ENCODE peak calls at places on chromosomes 11 and 22, in seven cellular contexts. P, Z, T, R, O, E and W are unnamed samples.

GRCh38 chr11:19432370-19433163 is 191.8 kb upstream of the E2F8 start:
- DNase-seq in P (peak), Z (peak), T (peak), R (no peak), O (no peak), E (no peak), W (peak)

GRCh38 chr22:48632641-48633246 is 1194.9 kb downstream of the BRD1 start:
- DNase-seq in P (no peak), Z (no peak), T (no peak), R (no peak), O (no peak), E (peak), W (no peak)

GRCh38 chr22:30866811-30867271 is 101.7 kb downstream of the MORC2 start:
- DNase-seq in P (peak), Z (no peak), T (no peak), R (no peak), O (no peak), E (no peak), W (no peak)

GRCh38 chr11:35160248-35160820 is 21.4 kb downstream of the CD44 start:
- DNase-seq in P (no peak), Z (no peak), T (no peak), R (no peak), O (no peak), E (no peak), W (no peak)

GRCh38 chr11:118843518-118843917 is 40.2 kb upstream of the CXCR5 start:
- DNase-seq in P (no peak), Z (no peak), T (no peak), R (no peak), O (no peak), E (no peak), W (no peak)

GRCh38 chr11:17259931-17260499 is 16.5 kb upstream of the NUCB2 start:
- DNase-seq in P (peak), Z (no peak), T (peak), R (no peak), O (no peak), E (no peak), W (no peak)

GRCh38 chr22:30887418-30887817 is 81.2 kb downstream of the MORC2 start:
- DNase-seq in P (no peak), Z (no peak), T (no peak), R (no peak), O (no peak), E (no peak), W (no peak)

GRCh38 chr11:116690623-116691022 is 82.2 kb downstream of the BUD13 start:
- DNase-seq in P (no peak), Z (no peak), T (no peak), R (no peak), O (no peak), E (no peak), W (no peak)

GRCh38 chr22:23774922-23775436 is 2.3 kb downstream of the MMP11 start:
- DNase-seq in P (no peak), Z (peak), T (peak), R (no peak), O (no peak), E (no peak), W (no peak)

GRCh38 chr22:50444663-50445062 is 30.2 kb downstream of the SBF1 start:
- DNase-seq in P (peak), Z (peak), T (peak), R (peak), O (no peak), E (no peak), W (peak)

GRCh38 chr11:74677131-74677530 is 54.1 kb downstream of the CHRDL2 start:
- DNase-seq in P (no peak), Z (no peak), T (no peak), R (peak), O (no peak), E (no peak), W (no peak)

GRCh38 chr11:85530596-85530995 is 96.5 kb downstream of the DLG2 start:
- DNase-seq in P (peak), Z (peak), T (no peak), R (no peak), O (no peak), E (no peak), W (no peak)

GRCh38 chr11:14974021-14974698 is 2.0 kb upstream of the CALCA start:
- DNase-seq in P (peak), Z (no peak), T (no peak), R (no peak), O (no peak), E (no peak), W (no peak)

GRCh38 chr11:122807731-122808485 is 30.4 kb upstream of the CRTAM start:
- DNase-seq in P (peak), Z (no peak), T (peak), R (no peak), O (no peak), E (no peak), W (no peak)

GRCh38 chr11:125167292-125167953 is 2.9 kb downstream of the PKNOX2 start:
- DNase-seq in P (peak), Z (no peak), T (peak), R (no peak), O (no peak), E (peak), W (no peak)

GRCh38 chr22:38107692-38108515 is 2.6 kb downstream of the BAIAP2L2 start:
- DNase-seq in P (no peak), Z (no peak), T (no peak), R (peak), O (no peak), E (no peak), W (no peak)
- TF ChIP-seq CTCF in P (no peak), Z (no peak), T (no peak), R (no peak), O (no peak), E (no peak), W (no peak)

DNA sequence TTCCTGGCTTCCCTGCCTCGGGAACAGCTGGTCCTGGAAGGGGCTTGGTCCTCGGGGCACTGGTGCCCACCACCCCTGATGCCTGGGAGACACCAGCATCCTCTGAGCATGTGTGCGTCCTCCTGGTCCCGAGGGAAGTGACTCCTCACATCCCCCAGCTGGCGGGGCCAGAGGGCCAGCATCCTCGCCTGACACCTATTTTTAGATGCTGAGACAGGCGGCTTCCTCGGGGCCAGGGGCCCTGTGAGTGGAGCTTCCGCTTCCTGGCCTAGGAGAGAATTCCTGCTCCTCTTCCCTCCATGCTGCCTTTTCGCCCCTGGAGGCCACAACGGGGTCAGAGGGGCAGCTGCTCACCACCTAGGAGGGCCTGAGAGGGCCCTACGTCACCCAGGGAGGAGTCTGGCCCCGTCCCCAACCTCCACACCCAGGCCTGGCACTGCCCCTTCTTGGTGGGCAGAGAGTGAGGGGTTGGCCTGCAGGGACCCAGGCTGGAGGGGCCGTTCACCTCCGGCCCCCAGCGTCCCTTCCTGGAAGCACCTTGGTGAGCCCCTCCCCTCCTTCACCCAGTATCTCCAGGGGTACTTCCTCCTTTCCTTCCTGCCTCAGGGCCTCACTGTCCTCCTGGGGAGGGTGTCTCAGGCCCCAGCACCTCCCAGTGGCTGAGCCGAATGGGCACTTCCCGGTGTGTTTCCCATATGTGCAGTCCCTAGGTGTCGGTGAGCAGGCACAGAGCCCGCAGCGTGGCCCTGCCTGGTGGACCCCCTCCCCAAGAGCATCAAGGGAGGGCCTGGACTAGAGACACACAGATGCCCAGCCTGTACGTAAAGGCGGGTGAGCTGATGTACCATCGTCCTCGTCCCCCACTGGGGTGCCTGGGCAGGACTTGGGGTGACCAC is 6.1 kb downstream of the CD81 start:
- DNase-seq in P (peak), Z (no peak), T (peak), R (no peak), O (no peak), E (no peak), W (no peak)
- H3K4me3 ChIP-seq in P (no peak), Z (no peak), T (no peak), R (no peak), O (no peak), E (no peak), W (no peak)

DNA sequence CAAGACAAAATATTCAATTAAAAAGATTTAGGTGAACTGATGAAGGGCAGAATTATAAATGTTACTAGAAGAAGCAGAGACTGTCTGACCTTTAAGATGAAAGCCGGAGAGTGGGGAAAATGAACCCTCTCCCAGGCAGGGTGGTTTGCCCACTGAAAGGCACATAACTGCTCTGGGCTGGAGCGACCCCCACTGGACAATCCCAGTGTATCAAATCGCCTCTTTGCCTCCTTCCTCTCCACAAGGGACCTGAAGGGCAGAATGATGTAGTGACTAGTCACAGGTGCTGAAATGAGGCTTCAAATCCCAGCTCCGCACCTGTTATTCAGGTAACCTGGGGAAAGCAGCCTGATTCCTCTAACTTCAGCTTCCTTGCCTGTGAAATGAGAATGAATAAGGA is 69.0 kb downstream of the EFCAB6 start:
- DNase-seq in P (no peak), Z (no peak), T (no peak), R (no peak), O (no peak), E (peak), W (no peak)
- TF ChIP-seq CTCF in P (no peak), Z (peak), T (no peak), R (no peak), O (peak), E (peak), W (peak)

GRCh38 chr22:43375951-43376455 is 32.8 kb upstream of the SCUBE1 start:
- DNase-seq in P (peak), Z (no peak), T (no peak), R (no peak), O (no peak), E (no peak), W (no peak)
- H3K4me3 ChIP-seq in P (no peak), Z (no peak), T (no peak), R (no peak), O (no peak), E (no peak), W (no peak)